ENCODE peak calls at places on chromosomes 11 and 22, in six cellular contexts. N, Z, D, S, M and G are unnamed samples.

GRCh38 chr22:37636186-37636948 is 3.1 kb upstream of the SH3BP1 start:
- DNase-seq in Z (no peak), M (no peak), N (no peak), S (no peak), D (no peak), G (no peak)

GRCh38 chr11:38278457-38279141 is 1680.6 kb upstream of the RAG2 start:
- DNase-seq in Z (no peak), M (no peak), N (no peak), S (no peak), D (no peak), G (no peak)

GRCh38 chr11:62771144-62772021 is at the start of gene TAF6L:
- DNase-seq in M (peak), Z (peak), N (peak), D (peak), S (peak), G (peak)

GRCh38 chr22:19844423-19845368 is 10.0 kb downstream of the GNB1L start:
- DNase-seq in Z (no peak), D (no peak), S (peak), M (no peak), N (no peak), G (no peak)

GRCh38 chr11:74707602-74708510 is 23.4 kb downstream of the CHRDL2 start:
- DNase-seq in N (no peak), Z (no peak), M (no peak), D (no peak), S (no peak), G (no peak)

GRCh38 chr22:38007330-38007902 is 23.1 kb upstream of the SOX10 start:
- DNase-seq in Z (no peak), M (no peak), N (no peak), D (no peak), S (no peak), G (no peak)

GRCh38 chr11:47143322-47143721 is 33.4 kb downstream of the ARFGAP2 start:
- DNase-seq in N (no peak), S (peak), D (no peak), Z (no peak), M (no peak), G (no peak)

GRCh38 chr11:135033545-135033944 is 621.5 kb upstream of the B3GAT1 start:
- DNase-seq in S (peak), M (no peak), D (no peak), N (no peak), Z (no peak), G (no peak)

GRCh38 chr11:113629562-113629961 is 76.5 kb downstream of the TMPRSS5 start:
- DNase-seq in D (no peak), N (no peak), S (no peak), Z (no peak), M (no peak), G (no peak)

GRCh38 chr22:20508815-20509271 is 1.4 kb downstream of the MED15 start:
- DNase-seq in M (no peak), N (no peak), Z (no peak), S (no peak), D (no peak), G (no peak)

GRCh38 chr22:17920145-17920605 is 104.2 kb downstream of the MICAL3 start:
- DNase-seq in M (no peak), D (no peak), N (no peak), Z (no peak), S (no peak), G (no peak)

GRCh38 chr11:75468534-75469340 is 35.7 kb upstream of the KLHL35 start:
- DNase-seq in S (no peak), M (no peak), N (no peak), Z (no peak), D (no peak), G (no peak)

GRCh38 chr11:78060533-78060932 is 3.1 kb upstream of the THRSP start:
- DNase-seq in N (no peak), S (no peak), Z (no peak), D (no peak), M (no peak), G (no peak)

GRCh38 chr11:119885067-119885466 is 156.1 kb upstream of the NECTIN1 start:
- DNase-seq in D (no peak), Z (no peak), N (no peak), S (no peak), M (no peak), G (no peak)